ENCODE peak calls at places on chromosomes 3 and 15, in eight cellular contexts. S, Y, F, X, M, A, Q and K are unnamed samples.

GRCh38 chr3:11154953-11155325 is 646 bp downstream of the HRH1 start:
- DNase-seq in S (no peak), Y (no peak), F (no peak), X (no peak), M (no peak), A (no peak), Q (peak; percentile 49), K (no peak)

GRCh38 chr3:2978977-2979732 is 131.0 kb downstream of the IL5RA start:
- DNase-seq in S (no peak), Y (no peak), F (no peak), X (no peak), M (no peak), A (no peak), Q (no peak), K (no peak)

GRCh38 chr15:25739687-25740121 is 123.4 kb downstream of the ATP10A start:
- DNase-seq in S (no peak), Y (no peak), F (no peak), X (no peak), M (no peak), A (peak; percentile 7), Q (peak; percentile 58), K (peak; percentile 8)

GRCh38 chr3:36891651-36892268 is 53.1 kb downstream of the TRANK1 start:
- DNase-seq in S (no peak), Y (peak; percentile 61), F (no peak), X (no peak), M (no peak), A (no peak), Q (no peak), K (no peak)

GRCh38 chr15:64877435-64877834 is 34.3 kb upstream of the ANKDD1A start:
- DNase-seq in S (no peak), Y (peak; percentile 84), F (no peak), X (peak; percentile 58), M (peak; percentile 67), A (no peak), Q (no peak), K (no peak)

GRCh38 chr15:69999392-70000085 is 98.2 kb downstream of the TLE3 start:
- DNase-seq in S (no peak), Y (no peak), F (no peak), X (no peak), M (no peak), A (no peak), Q (no peak), K (no peak)

GRCh38 chr15:71730277-71731144 is 79.8 kb upstream of the NR2E3 start:
- DNase-seq in S (peak; percentile 24), Y (peak; percentile 44), F (peak; percentile 47), X (peak; percentile 75), M (no peak), A (peak; percentile 10), Q (peak; percentile 79), K (no peak)

GRCh38 chr15:37095993-37096877 is 4.1 kb downstream of the MEIS2 start:
- DNase-seq in S (no peak), Y (peak; percentile 52), F (no peak), X (no peak), M (no peak), A (no peak), Q (no peak), K (no peak)

GRCh38 chr3:99808163-99808794 is 9.4 kb upstream of the CMSS1 start:
- DNase-seq in S (peak; percentile 11), Y (no peak), F (no peak), X (peak; percentile 75), M (no peak), A (peak; percentile 18), Q (peak; percentile 83), K (no peak)

GRCh38 chr15:38229700-38230099 is 22.9 kb upstream of the SPRED1 start:
- DNase-seq in S (no peak), Y (no peak), F (no peak), X (no peak), M (no peak), A (no peak), Q (peak; percentile 69), K (no peak)

GRCh38 chr3:196093271-196094111 is 11.6 kb upstream of the TFRC start:
- DNase-seq in S (no peak), Y (no peak), F (no peak), X (no peak), M (no peak), A (no peak), Q (peak; percentile 52), K (no peak)

GRCh38 chr3:34419801-34420200 is 621.4 kb downstream of the PDCD6IP start:
- DNase-seq in S (no peak), Y (no peak), F (no peak), X (no peak), M (no peak), A (no peak), Q (no peak), K (no peak)

GRCh38 chr15:73331501-73331900 is 37.3 kb downstream of the HCN4 start:
- DNase-seq in S (no peak), Y (peak; percentile 13), F (no peak), X (no peak), M (no peak), A (no peak), Q (no peak), K (no peak)

GRCh38 chr3:4888913-4889846 is 90.1 kb upstream of the BHLHE40 start:
- DNase-seq in S (no peak), Y (no peak), F (no peak), X (peak; percentile 62), M (no peak), A (no peak), Q (peak; percentile 67), K (no peak)

GRCh38 chr3:24264748-24265158 is 229.9 kb downstream of the THRB start:
- DNase-seq in S (no peak), Y (no peak), F (peak; percentile 16), X (peak; percentile 44), M (no peak), A (no peak), Q (peak; percentile 65), K (no peak)

GRCh38 chr3:45664558-45664957 is 24.6 kb upstream of the SACM1L start:
- DNase-seq in S (peak; percentile 58), Y (peak; percentile 50), F (peak; percentile 48), X (no peak), M (no peak), A (peak; percentile 40), Q (no peak), K (peak; percentile 55)